ENCODE peak calls at places on chromosomes 16 and 17, in five cellular contexts. G, L, T, O and Q are unnamed samples.

GRCh38 chr16:85270365-85270764 is 158.1 kb upstream of the CIBAR2 start:
- DNase-seq in G (no peak), L (peak), T (no peak), O (no peak), Q (no peak)

GRCh38 chr16:66081967-66082366 is 284.5 kb upstream of the CDH5 start:
- DNase-seq in G (no peak), L (peak), T (no peak), O (no peak), Q (peak)

GRCh38 chr16:57017251-57017650 is 27.9 kb downstream of the NLRC5 start:
- DNase-seq in G (no peak), L (no peak), T (no peak), O (no peak), Q (peak)

GRCh38 chr16:87350681-87351319 is 32.8 kb downstream of the FBXO31 start:
- DNase-seq in G (no peak), L (peak), T (no peak), O (no peak), Q (no peak)

GRCh38 chr17:79993390-79994221 is 42.1 kb downstream of the TBC1D16 start:
- DNase-seq in G (no peak), L (peak), T (no peak), O (no peak), Q (peak)

GRCh38 chr17:77423589-77424451 is 283.1 kb downstream of the SEC14L1 start:
- DNase-seq in G (no peak), L (peak), T (no peak), O (no peak), Q (peak)

GRCh38 chr17:76384987-76385891 is 830 bp downstream of the SPHK1 start:
- DNase-seq in G (peak), L (peak), T (peak), O (no peak), Q (peak)

GRCh38 chr17:64418506-64419339 is 28.1 kb upstream of the PECAM1 start:
- DNase-seq in G (peak), L (peak), T (peak), O (peak), Q (peak)

GRCh38 chr17:41492351-41492750 is 2.6 kb upstream of the KRT36 start:
- DNase-seq in G (no peak), L (no peak), T (no peak), O (no peak), Q (no peak)

GRCh38 chr16:55703003-55704001 is 47.5 kb downstream of the SLC6A2 start:
- DNase-seq in G (peak), L (peak), T (peak), O (no peak), Q (peak)

GRCh38 chr16:80924372-80924978 is 82.2 kb downstream of the CMC2 start:
- DNase-seq in G (peak), L (peak), T (peak), O (no peak), Q (peak)

GRCh38 chr16:46711106-46711769 is 21.8 kb downstream of the ORC6 start:
- DNase-seq in G (no peak), L (no peak), T (no peak), O (no peak), Q (no peak)

GRCh38 chr17:37176683-37177082 is 199.1 kb upstream of the C17orf78 start:
- DNase-seq in G (no peak), L (peak), T (no peak), O (no peak), Q (peak)

GRCh38 chr16:84888450-84888849 is 68.7 kb downstream of the CRISPLD2 start:
- DNase-seq in G (no peak), L (no peak), T (no peak), O (no peak), Q (peak)

GRCh38 chr16:29925173-29925804 is 737 bp downstream of the KCTD13 start:
- DNase-seq in G (no peak), L (peak), T (no peak), O (no peak), Q (no peak)

GRCh38 chr17:50916026-50916707 is 50.0 kb upstream of the TOB1 start:
- DNase-seq in G (peak), L (no peak), T (peak), O (no peak), Q (peak)

GRCh38 chr17:17561408-17562144 is 29.9 kb downstream of the PEMT start:
- DNase-seq in G (no peak), L (no peak), T (no peak), O (no peak), Q (peak)

GRCh38 chr17:48483471-48484131 is 47.2 kb downstream of the HOXB1 start:
- DNase-seq in G (peak), L (peak), T (peak), O (no peak), Q (peak)

GRCh38 chr16:19655242-19655777 is 62.7 kb downstream of the KNOP1 start:
- DNase-seq in G (no peak), L (no peak), T (no peak), O (no peak), Q (no peak)

GRCh38 chr16:76777721-76778120 is 413.3 kb upstream of the MON1B start:
- DNase-seq in G (no peak), L (no peak), T (no peak), O (no peak), Q (peak)

GRCh38 chr17:1958134-1958881 is 66.8 kb downstream of the RTN4RL1 start:
- DNase-seq in G (no peak), L (no peak), T (no peak), O (no peak), Q (no peak)

GRCh38 chr17:42387663-42388380 is 420 bp downstream of the STAT3 start:
- DNase-seq in G (no peak), L (peak), T (no peak), O (peak), Q (peak)

GRCh38 chr17:56431736-56432135 is 161.8 kb upstream of the NOG start:
- DNase-seq in G (no peak), L (peak), T (no peak), O (no peak), Q (no peak)

GRCh38 chr17:62963296-62963695 is 2.7 kb upstream of the TANC2 start:
- DNase-seq in G (no peak), L (peak), T (no peak), O (no peak), Q (peak)

GRCh38 chr16:85746431-85747227 is 4.3 kb downstream of the C16orf74 start:
- DNase-seq in G (peak), L (no peak), T (no peak), O (no peak), Q (peak)

GRCh38 chr16:31130899-31131298 is 4.6 kb downstream of the PRSS8 start:
- DNase-seq in G (no peak), L (no peak), T (no peak), O (no peak), Q (peak)

GRCh38 chr17:80030730-80031410 is 4.8 kb downstream of the TBC1D16 start:
- DNase-seq in G (no peak), L (no peak), T (no peak), O (no peak), Q (peak)

GRCh38 chr16:21302898-21303528 is 24.9 kb upstream of the CRYM start:
- DNase-seq in G (no peak), L (peak), T (no peak), O (no peak), Q (peak)

GRCh38 chr17:31112001-31112661 is 17.4 kb downstream of the NF1 start:
- DNase-seq in G (no peak), L (no peak), T (no peak), O (no peak), Q (peak)

GRCh38 chr17:70158581-70158980 is 10.8 kb upstream of the KCNJ2 start:
- DNase-seq in G (no peak), L (peak), T (no peak), O (no peak), Q (no peak)

GRCh38 chr17:80846932-80847331 is 144.7 kb upstream of the CHMP6 start:
- DNase-seq in G (no peak), L (no peak), T (no peak), O (no peak), Q (no peak)

GRCh38 chr17:48002920-48003685 is 32.2 kb downstream of the CDK5RAP3 start:
- DNase-seq in G (no peak), L (peak), T (no peak), O (peak), Q (no peak)

GRCh38 chr16:8905795-8906591 is 23.8 kb downstream of the LITAFD start:
- DNase-seq in G (no peak), L (no peak), T (no peak), O (no peak), Q (no peak)

GRCh38 chr16:56606688-56607618 is 1.4 kb upstream of the MT2A start:
- DNase-seq in G (no peak), L (peak), T (no peak), O (no peak), Q (peak)